ENCODE peak calls at places on chromosomes 3 and 15, in four cellular contexts. B is K562, H is HepG2, A is GM12878. K is an unnamed sample.
A peak's percentile ranks its signal among the peaks of the same experiment; 100 is the strongest.

GRCh38 chr3:55718475-55718874 is 231.4 kb upstream of the WNT5A start:
- DNase-seq in B (no peak), H (no peak), A (no peak), K (no peak)

GRCh38 chr15:90322531-90322930 is 29.6 kb upstream of the ZNF774 start:
- DNase-seq in B (no peak), H (no peak), A (no peak), K (no peak)

GRCh38 chr3:194900886-194901522 is 215.3 kb downstream of the FAM43A start:
- DNase-seq in B (no peak), H (no peak), A (no peak), K (no peak)

GRCh38 chr3:85890043-85890555 is 931.3 kb downstream of the CADM2 start:
- DNase-seq in B (no peak), H (no peak), A (no peak), K (no peak)

GRCh38 chr3:54577313-54577712 is 350.5 kb downstream of the LRTM1 start:
- DNase-seq in B (no peak), H (no peak), A (no peak), K (no peak)

GRCh38 chr3:38725726-38726410 is 76.4 kb upstream of the SCN5A start:
- DNase-seq in B (peak; percentile 49), H (no peak), A (no peak), K (no peak)

GRCh38 chr3:162295323-162295983 is 798.8 kb downstream of the OTOL1 start:
- DNase-seq in B (no peak), H (no peak), A (no peak), K (no peak)

GRCh38 chr15:93859176-93859575 is 372.2 kb upstream of the MCTP2 start:
- DNase-seq in B (no peak), H (no peak), A (no peak), K (no peak)

GRCh38 chr3:179681492-179682263 is 28.8 kb downstream of the USP13 start:
- DNase-seq in B (no peak), H (no peak), A (no peak), K (no peak)

GRCh38 chr3:142941373-142942123 is 21.9 kb downstream of the PAQR9 start:
- DNase-seq in B (no peak), H (peak; percentile 96), A (no peak), K (no peak)

GRCh38 chr15:88509964-88510363 is 36.5 kb downstream of the DET1 start:
- DNase-seq in B (no peak), H (no peak), A (no peak), K (no peak)

GRCh38 chr15:44298878-44299277 is 10.4 kb downstream of the GOLM2 start:
- DNase-seq in B (peak; percentile 27), H (peak; percentile 10), A (no peak), K (no peak)

GRCh38 chr3:64859625-64860590 is 172.1 kb upstream of the ADAMTS9 start:
- DNase-seq in B (no peak), H (no peak), A (no peak), K (no peak)

GRCh38 chr3:87101873-87102272 is 110.9 kb upstream of the VGLL3 start:
- DNase-seq in B (no peak), H (no peak), A (no peak), K (no peak)

GRCh38 chr3:106114220-106114619 is 245.4 kb upstream of the CBLB start:
- DNase-seq in B (no peak), H (no peak), A (no peak), K (no peak)

GRCh38 chr15:24858737-24859601 is 95.8 kb upstream of the SNRPN start:
- DNase-seq in B (no peak), H (no peak), A (no peak), K (no peak)

GRCh38 chr3:169457807-169458206 is 205.7 kb downstream of the MECOM start:
- DNase-seq in B (no peak), H (no peak), A (no peak), K (no peak)

GRCh38 chr3:176579741-176580185 is 617.5 kb downstream of the TBL1XR1 start:
- DNase-seq in B (no peak), H (no peak), A (no peak), K (no peak)

GRCh38 chr15:56967336-56967735 is 48.9 kb downstream of the TCF12 start:
- DNase-seq in B (no peak), H (no peak), A (no peak), K (no peak)

GRCh38 chr15:69782809-69783208 is 314.9 kb downstream of the TLE3 start:
- DNase-seq in B (no peak), H (peak; percentile 31), A (no peak), K (no peak)

GRCh38 chr15:60673918-60674558 is 195.1 kb upstream of the ICE2 start:
- DNase-seq in B (no peak), H (peak; percentile 13), A (no peak), K (peak; percentile 15)

GRCh38 chr3:197750863-197751737 is 1.4 kb downstream of the FYTTD1 start:
- DNase-seq in B (no peak), H (no peak), A (no peak), K (no peak)

GRCh38 chr15:91572110-91572509 is 281.4 kb upstream of the SLCO3A1 start:
- DNase-seq in B (no peak), H (no peak), A (no peak), K (no peak)

GRCh38 chr3:172980849-172981248 is 160.2 kb downstream of the SPATA16 start:
- DNase-seq in B (no peak), H (no peak), A (no peak), K (no peak)

GRCh38 chr15:53759333-53759975 is at the start of gene WDR72:
- DNase-seq in B (peak; percentile 38), H (no peak), A (no peak), K (no peak)

GRCh38 chr3:50137567-50137966 is 17.6 kb upstream of the SEMA3F start:
- DNase-seq in B (no peak), H (no peak), A (no peak), K (no peak)

GRCh38 chr3:114318295-114318694 is 24.5 kb downstream of the TIGIT start:
- DNase-seq in B (no peak), H (no peak), A (no peak), K (no peak)

GRCh38 chr3:49199244-49199899 is 28.0 kb downstream of the KLHDC8B start:
- DNase-seq in B (no peak), H (no peak), A (no peak), K (no peak)

GRCh38 chr15:35705030-35705884 is 159.3 kb upstream of the DPH6 start:
- DNase-seq in B (no peak), H (no peak), A (no peak), K (no peak)

GRCh38 chr3:105526349-105527111 is 159.8 kb downstream of the ALCAM start:
- DNase-seq in B (no peak), H (no peak), A (no peak), K (no peak)

GRCh38 chr15:20645956-20646355 is 104.4 kb upstream of the GOLGA6L6 start:
- DNase-seq in B (no peak), H (no peak), A (peak; percentile 11), K (no peak)

GRCh38 chr3:50166309-50167019 is 11.3 kb downstream of the SEMA3F start:
- DNase-seq in B (no peak), H (no peak), A (no peak), K (no peak)

GRCh38 chr15:76338555-76339301 is 2.2 kb downstream of the ISL2 start:
- DNase-seq in B (no peak), H (no peak), A (no peak), K (no peak)

GRCh38 chr3:29701326-29701983 is 420.6 kb downstream of the RBMS3 start:
- DNase-seq in B (no peak), H (no peak), A (no peak), K (no peak)

GRCh38 chr3:150323770-150324169 is 84.3 kb upstream of the TSC22D2 start:
- DNase-seq in B (no peak), H (no peak), A (no peak), K (no peak)

GRCh38 chr3:150324261-150324660 is 83.8 kb upstream of the TSC22D2 start:
- DNase-seq in B (no peak), H (no peak), A (no peak), K (no peak)

GRCh38 chr3:150315711-150316110 is 92.4 kb upstream of the TSC22D2 start:
- DNase-seq in B (no peak), H (no peak), A (no peak), K (no peak)

GRCh38 chr3:150317469-150317868 is 90.6 kb upstream of the TSC22D2 start:
- DNase-seq in B (no peak), H (peak; percentile 15), A (no peak), K (no peak)

DNA sequence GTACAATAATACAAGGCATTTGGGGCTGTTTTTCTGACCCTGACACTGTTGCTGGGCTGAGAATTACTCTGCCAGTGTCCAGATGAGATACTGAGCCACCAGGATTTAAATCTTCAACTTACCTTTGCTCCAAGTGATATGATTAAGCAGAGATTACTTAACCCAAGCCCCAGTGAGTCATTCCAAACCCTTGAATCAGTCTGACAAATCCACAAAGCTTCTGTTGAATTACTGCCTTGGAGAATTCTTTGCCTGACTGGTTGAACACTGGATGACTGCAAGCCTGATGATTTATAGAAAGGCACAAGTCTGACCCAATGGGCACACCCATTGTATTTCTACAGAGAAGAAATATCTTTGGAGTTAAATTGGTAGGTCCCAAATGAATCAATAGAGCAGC is 88.2 kb upstream of the TSC22D2 start:
- DNase-seq in B (no peak), H (peak; percentile 39), A (no peak), K (no peak)
- TF ChIP-seq SP1 in B (no peak), H (no peak), A (no peak), K (no peak)

GRCh38 chr15:101198031-101198430 is 53.8 kb downstream of the CHSY1 start:
- DNase-seq in B (no peak), H (no peak), A (no peak), K (no peak)
- TF ChIP-seq FOXM1 in B (no peak), H (no peak), A (no peak), K (no peak)

DNA sequence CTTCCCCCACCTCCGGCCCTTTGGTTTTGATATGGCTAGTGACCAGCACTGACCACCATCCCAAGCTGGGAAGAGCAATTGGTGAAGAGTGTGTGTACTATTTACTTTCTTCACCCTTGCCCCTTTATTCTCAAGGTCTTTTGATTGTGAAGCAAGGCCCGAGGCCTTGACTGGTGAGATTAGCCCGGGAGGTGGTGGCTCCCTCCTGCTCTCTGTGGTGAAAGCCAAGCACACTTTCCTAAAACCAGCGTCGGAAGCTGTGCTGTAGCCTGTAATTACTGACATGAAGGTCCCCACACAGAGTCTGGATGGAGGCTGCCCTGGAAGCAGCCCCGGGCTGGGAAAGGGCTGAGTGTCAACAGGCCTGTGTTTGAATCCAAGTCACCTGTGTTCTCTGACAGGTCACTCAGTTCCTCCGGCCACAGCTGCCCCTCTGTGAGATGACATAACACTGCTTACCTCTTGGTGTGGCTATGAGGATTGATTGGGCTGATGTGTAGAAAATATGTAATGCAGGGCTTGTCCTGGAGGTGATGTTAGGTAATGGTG is 60.5 kb upstream of the PRR23C start:
- DNase-seq in B (no peak), H (no peak), A (no peak), K (no peak)
- TF ChIP-seq SP1 in B (no peak), H (no peak), A (no peak), K (no peak)

DNA sequence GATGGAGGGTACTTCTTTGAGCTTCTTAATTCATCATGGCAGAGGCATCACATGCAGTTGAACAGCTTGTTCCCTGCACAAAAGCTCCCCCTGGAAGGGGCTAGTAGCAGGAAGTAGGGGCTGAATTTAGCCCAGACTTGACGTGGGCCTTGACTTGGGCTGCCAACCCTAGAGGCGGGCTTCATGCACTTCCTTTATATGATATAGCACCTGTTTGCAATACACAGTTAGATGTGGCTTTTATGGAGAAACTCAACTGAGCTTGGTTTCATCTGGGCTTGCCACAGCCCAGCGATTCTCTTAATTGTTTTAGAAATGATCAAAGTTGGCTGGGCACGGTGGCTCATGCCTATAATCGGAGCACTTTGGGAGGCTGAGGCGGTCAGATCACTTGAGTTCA is 33.7 kb upstream of the ADGRG7 start:
- DNase-seq in B (no peak), H (no peak), A (no peak), K (no peak)
- TF ChIP-seq FOXM1 in B (no peak), H (no peak), A (no peak), K (no peak)